ENCODE peak calls at places on chromosome 2, in eight cellular contexts. J is cardiac fibroblast, S is kidney glomerular epithelial cell, X is GM13977, D is A172, L is osteocyte, E is GM04504, F is mesenchymal stem cell. H is an unnamed sample.

GRCh38 chr2:14633451-14634211 is 1.1 kb downstream of the LRATD1 start:
- DNase-seq in J (no peak), S (no peak), X (peak; percentile 40), D (no peak), L (no peak), E (no peak), F (no peak), H (peak; percentile 52)

GRCh38 chr2:42492691-42493467 is 903 bp downstream of the KCNG3 start:
- DNase-seq in J (no peak), S (no peak), X (no peak), D (no peak), L (no peak), E (no peak), F (peak; percentile 8), H (no peak)

GRCh38 chr2:127701651-127702394 is 526 bp downstream of the SFT2D3 start:
- DNase-seq in J (peak; percentile 75), S (peak; percentile 55), X (peak; percentile 87), D (no peak), L (peak; percentile 90), E (peak; percentile 37), F (peak; percentile 82), H (peak; percentile 51)

GRCh38 chr2:32284321-32284720 is 6.6 kb downstream of the YIPF4 start:
- DNase-seq in J (no peak), S (peak; percentile 27), X (no peak), D (no peak), L (no peak), E (no peak), F (peak; percentile 65), H (no peak)

GRCh38 chr2:219247678-219248642 is 2.7 kb downstream of the STK16 start:
- DNase-seq in J (no peak), S (no peak), X (no peak), D (no peak), L (no peak), E (no peak), F (no peak), H (no peak)

GRCh38 chr2:213229814-213230213 is 54.5 kb upstream of the SPAG16 start:
- DNase-seq in J (peak; percentile 51), S (no peak), X (no peak), D (no peak), L (no peak), E (peak; percentile 33), F (peak; percentile 52), H (no peak)

GRCh38 chr2:69011611-69012157 is 1.3 kb upstream of the ANTXR1 start:
- DNase-seq in J (no peak), S (no peak), X (no peak), D (no peak), L (no peak), E (no peak), F (no peak), H (no peak)

GRCh38 chr2:112077814-112078213 is 22.7 kb downstream of the TMEM87B start:
- DNase-seq in J (peak; percentile 32), S (no peak), X (no peak), D (no peak), L (no peak), E (no peak), F (no peak), H (no peak)

GRCh38 chr2:73979021-73979420 is 5.7 kb upstream of the TET3 start:
- DNase-seq in J (no peak), S (no peak), X (peak; percentile 69), D (no peak), L (no peak), E (no peak), F (no peak), H (no peak)

GRCh38 chr2:10552871-10553245 is 104.7 kb upstream of the ODC1 start:
- DNase-seq in J (no peak), S (no peak), X (no peak), D (no peak), L (no peak), E (no peak), F (no peak), H (no peak)

GRCh38 chr2:177784449-177784845 is 288.1 kb downstream of the PDE11A start:
- DNase-seq in J (peak; percentile 59), S (no peak), X (no peak), D (no peak), L (no peak), E (no peak), F (peak; percentile 69), H (no peak)

GRCh38 chr2:121429119-121429903 is 101.4 kb upstream of the RNU4ATAC start:
- DNase-seq in J (peak; percentile 72), S (no peak), X (no peak), D (no peak), L (no peak), E (no peak), F (peak; percentile 6), H (no peak)